ENCODE peak calls at places on chromosome 17, in four cellular contexts. V, F, H and G are unnamed samples.

GRCh38 chr17:332558-333322 is 19.9 kb downstream of the RPH3AL start:
- DNase-seq in H (no peak), V (no peak), F (peak; percentile 17), G (no peak)

GRCh38 chr17:77180503-77181330 is 39.9 kb downstream of the SEC14L1 start:
- DNase-seq in H (no peak), F (no peak), V (no peak), G (no peak)

GRCh38 chr17:79811036-79811887 is 14.4 kb upstream of the CBX8 start:
- DNase-seq in F (no peak), V (no peak), H (no peak), G (peak; percentile 71)

GRCh38 chr17:59746849-59747445 is 39.5 kb downstream of the VMP1 start:
- DNase-seq in V (no peak), F (no peak), H (no peak), G (no peak)

GRCh38 chr17:2157081-2157480 is 102.2 kb downstream of the HIC1 start:
- DNase-seq in V (no peak), H (no peak), F (no peak), G (no peak)

GRCh38 chr17:40577611-40578065 is 12.4 kb upstream of the CCR7 start:
- DNase-seq in V (no peak), H (no peak), F (no peak), G (peak; percentile 69)

GRCh38 chr17:12899604-12900003 is 110.3 kb downstream of the ARHGAP44 start:
- DNase-seq in H (no peak), V (no peak), F (no peak), G (no peak)

GRCh38 chr17:72556944-72557826 is 436.4 kb downstream of the SOX9 start:
- DNase-seq in H (peak; percentile 59), F (no peak), V (peak; percentile 45), G (peak; percentile 78)

GRCh38 chr17:70636517-70637133 is 467.3 kb downstream of the KCNJ2 start:
- DNase-seq in F (peak; percentile 2), H (no peak), V (no peak), G (peak; percentile 11)

GRCh38 chr17:9467518-9467917 is 108.1 kb downstream of the STX8 start:
- DNase-seq in F (no peak), V (no peak), H (no peak), G (no peak)
- TF ChIP-seq CTCF in F (no peak), V (no peak), H (no peak), G (no peak)

DNA sequence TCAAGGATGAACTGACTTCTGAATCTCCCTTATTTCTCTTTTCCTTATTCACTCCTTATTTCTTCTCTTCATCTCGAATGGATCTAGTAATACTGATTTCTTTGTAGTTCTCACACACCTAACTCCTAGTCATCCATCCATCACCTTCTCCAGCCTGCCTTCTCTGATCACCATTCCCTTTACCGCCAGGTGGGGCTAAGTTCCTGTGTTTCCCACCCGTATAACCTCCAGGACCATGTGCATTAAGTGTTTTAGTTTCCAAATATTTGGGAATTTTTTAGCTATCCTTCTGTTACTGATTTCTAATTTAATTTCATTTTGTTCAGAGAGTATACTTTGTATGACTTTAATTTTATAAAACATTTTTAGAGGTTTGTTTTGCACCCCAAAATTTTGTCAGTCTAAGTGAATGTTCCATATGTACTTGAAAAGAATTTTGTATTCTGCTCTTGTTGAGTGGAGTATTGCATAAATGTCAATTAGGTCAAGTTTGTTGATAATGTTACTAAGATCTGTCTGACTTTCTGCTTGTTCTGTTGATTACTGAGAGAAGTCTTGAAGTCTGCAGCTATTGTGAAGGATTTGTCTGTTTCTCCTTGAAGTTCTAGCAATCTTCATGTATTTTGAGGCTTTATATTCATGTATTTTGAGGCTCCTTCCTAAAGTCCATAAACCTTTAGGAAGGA is 8.8 kb downstream of the BPTF start:
- DNase-seq in F (no peak), V (no peak), H (no peak), G (no peak)
- TF ChIP-seq CTCF in F (no peak), V (no peak), H (no peak), G (no peak)

DNA sequence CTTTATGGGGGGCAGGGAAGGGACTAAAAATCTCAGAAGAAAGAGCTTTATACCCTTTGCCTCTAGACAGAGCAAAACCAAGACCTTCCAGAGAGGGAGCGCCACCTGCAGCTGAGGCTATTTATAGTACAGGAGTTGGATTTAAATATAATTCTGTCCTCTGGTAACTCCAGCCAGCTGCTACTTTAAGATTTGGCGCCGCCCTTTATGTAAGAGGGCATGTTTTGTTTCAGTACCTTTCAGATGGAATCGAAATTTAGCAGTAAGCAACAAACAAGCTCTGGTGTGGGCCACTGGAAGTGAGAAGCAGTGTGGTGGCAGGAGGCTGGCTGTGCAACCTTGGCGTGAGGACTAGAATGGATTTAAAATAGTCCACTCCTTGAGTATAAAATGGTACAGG is 5.2 kb upstream of the GUCY2D start:
- DNase-seq in F (no peak), H (no peak), V (no peak), G (peak; percentile 74)
- TF ChIP-seq CTCF in F (peak; percentile 29), H (no peak), V (no peak), G (peak; percentile 56)

DNA sequence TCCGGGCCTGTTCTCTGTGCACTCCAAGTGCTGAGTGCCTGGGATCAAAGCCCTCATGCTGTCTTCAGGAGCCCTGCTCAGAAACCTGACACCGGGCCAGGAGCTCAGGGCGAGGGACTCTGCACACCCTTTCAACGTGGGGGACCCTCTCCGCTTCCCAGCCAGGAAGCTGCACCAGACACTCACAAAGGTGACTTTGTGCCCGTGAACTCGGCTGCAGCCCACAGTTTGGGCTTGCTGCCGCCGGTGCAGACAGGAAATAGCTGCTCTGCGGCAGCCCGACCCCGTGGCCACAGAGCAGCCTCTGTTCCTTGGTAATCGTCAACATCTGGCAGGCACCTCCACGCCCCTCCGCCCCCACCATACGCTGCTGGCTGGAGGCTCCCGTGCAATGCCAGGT is 93.4 kb upstream of the METRNL start:
- DNase-seq in F (no peak), H (peak; percentile 29), V (no peak), G (peak; percentile 80)
- TF ChIP-seq CTCF in F (no peak), H (no peak), V (no peak), G (no peak)

DNA sequence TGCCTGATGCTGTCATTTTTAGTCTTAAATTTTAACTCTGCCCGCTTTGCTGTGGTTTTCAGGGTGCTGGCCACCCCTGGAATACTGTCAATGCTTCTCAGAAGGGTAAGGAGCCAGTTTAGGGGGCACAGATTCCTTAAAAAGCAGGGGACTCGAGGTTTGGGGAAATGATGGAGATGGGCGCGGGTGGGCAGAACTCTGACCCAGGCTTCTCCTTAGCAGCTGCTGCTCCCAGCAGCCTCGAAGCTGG is 23.7 kb downstream of the STAT5A start:
- DNase-seq in F (no peak), H (no peak), V (no peak), G (no peak)
- TF ChIP-seq CTCF in F (no peak), H (no peak), V (no peak), G (no peak)